ENCODE peak calls at places on chromosomes 6 and 20, in four cellular contexts. U is heart right ventricle, L is H1, D is BE2C. J is an unnamed sample. For H3K4me1, the result is how much of the 10 kb centered on the place peaks cover.

GRCh38 chr20:37943501-37944455 is 40.9 kb downstream of the VSTM2L start:
- DNase-seq in U (no peak), L (peak), D (no peak), J (no peak)

GRCh38 chr6:91834813-91835212 is 1247.9 kb upstream of the MAP3K7 start:
- DNase-seq in U (no peak), L (no peak), D (no peak), J (no peak)

GRCh38 chr6:2790588-2790987 is 25.4 kb downstream of the WRNIP1 start:
- DNase-seq in U (no peak), L (no peak), D (no peak), J (no peak)

GRCh38 chr6:134535831-134536230 is 217.9 kb upstream of the SGK1 start:
- DNase-seq in U (no peak), L (no peak), D (no peak), J (no peak)

GRCh38 chr20:51511861-51512619 is 30.5 kb downstream of the NFATC2 start:
- DNase-seq in U (no peak), L (no peak), D (no peak), J (no peak)

GRCh38 chr6:106257195-106257594 is 68.4 kb downstream of the ATG5 start:
- DNase-seq in U (no peak), L (no peak), D (no peak), J (no peak)

GRCh38 chr20:44979090-44979621 is 12.8 kb downstream of the STK4 start:
- DNase-seq in U (no peak), L (no peak), D (no peak), J (peak)

GRCh38 chr6:20816126-20816525 is 281.9 kb downstream of the CDKAL1 start:
- DNase-seq in U (no peak), L (no peak), D (no peak), J (no peak)

GRCh38 chr6:163529605-163530004 is 115.1 kb downstream of the QKI start:
- DNase-seq in U (no peak), L (no peak), D (no peak), J (no peak)

GRCh38 chr20:35632539-35633115 is 17.0 kb downstream of the SPAG4 start:
- DNase-seq in U (no peak), L (peak), D (no peak), J (no peak)

GRCh38 chr20:15976047-15976731 is 597.1 kb downstream of the KIF16B start:
- DNase-seq in U (no peak), L (peak), D (peak), J (no peak)

GRCh38 chr6:30787954-30788353 is 43.6 kb upstream of the IER3 start:
- DNase-seq in U (no peak), L (no peak), D (no peak), J (no peak)

GRCh38 chr6:115914098-115914497 is 146.6 kb downstream of the FRK start:
- DNase-seq in U (no peak), L (no peak), D (no peak), J (no peak)

GRCh38 chr20:61600061-61600460 is 348.0 kb downstream of the CDH4 start:
- DNase-seq in U (no peak), L (no peak), D (no peak), J (no peak)

GRCh38 chr20:24653306-24653705 is 183.9 kb downstream of the SYNDIG1 start:
- DNase-seq in U (no peak), L (no peak), D (no peak), J (no peak)

GRCh38 chr20:24651973-24652340 is 182.5 kb downstream of the SYNDIG1 start:
- DNase-seq in U (no peak), L (no peak), D (no peak), J (no peak)

GRCh38 chr20:24648919-24649318 is 179.5 kb downstream of the SYNDIG1 start:
- DNase-seq in U (no peak), L (no peak), D (no peak), J (no peak)

GRCh38 chr20:24650091-24650490 is 180.7 kb downstream of the SYNDIG1 start:
- DNase-seq in U (no peak), L (no peak), D (no peak), J (no peak)

GRCh38 chr20:24651171-24651972 is 181.9 kb downstream of the SYNDIG1 start:
- DNase-seq in U (no peak), L (no peak), D (no peak), J (no peak)
- TF ChIP-seq CTCF in U (no peak), L (no peak), D (no peak), J (no peak)

GRCh38 chr6:110422444-110422822 is 7.1 kb upstream of the DDO start:
- DNase-seq in U (no peak), L (no peak), D (no peak), J (no peak)
- H3K4me1 ChIP-seq in U (under half), L (under half), D (under half), J (under half)

DNA sequence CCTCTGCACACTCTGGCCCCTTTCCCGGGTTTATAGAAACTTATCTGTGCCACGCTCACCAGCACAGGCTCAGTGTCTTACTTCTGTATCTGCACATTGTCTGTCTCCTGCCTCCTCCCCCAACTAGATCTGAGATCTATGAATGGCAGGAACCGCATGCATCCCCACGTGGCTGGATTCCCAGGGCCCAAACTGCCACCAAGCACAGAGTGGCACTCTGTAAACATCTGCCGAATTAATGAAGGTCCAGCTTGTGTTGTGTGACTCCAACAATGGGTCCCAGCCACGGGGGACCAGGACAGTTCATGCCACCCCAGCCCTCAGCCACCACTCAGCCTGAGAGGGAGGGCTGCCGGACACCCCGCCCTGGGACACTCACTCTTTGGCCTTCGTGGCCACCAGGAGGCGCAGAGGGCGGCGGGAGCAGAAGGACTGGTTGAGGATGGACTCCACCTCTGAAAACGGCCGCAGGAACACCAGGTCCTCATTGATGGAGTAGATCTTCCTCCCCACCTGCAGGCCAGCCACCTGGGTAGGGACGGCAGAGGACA is 171.1 kb downstream of the PREX1 start:
- DNase-seq in U (no peak), L (peak), D (peak), J (no peak)
- TF ChIP-seq CTCF in U (no peak), L (peak), D (peak), J (no peak)

DNA sequence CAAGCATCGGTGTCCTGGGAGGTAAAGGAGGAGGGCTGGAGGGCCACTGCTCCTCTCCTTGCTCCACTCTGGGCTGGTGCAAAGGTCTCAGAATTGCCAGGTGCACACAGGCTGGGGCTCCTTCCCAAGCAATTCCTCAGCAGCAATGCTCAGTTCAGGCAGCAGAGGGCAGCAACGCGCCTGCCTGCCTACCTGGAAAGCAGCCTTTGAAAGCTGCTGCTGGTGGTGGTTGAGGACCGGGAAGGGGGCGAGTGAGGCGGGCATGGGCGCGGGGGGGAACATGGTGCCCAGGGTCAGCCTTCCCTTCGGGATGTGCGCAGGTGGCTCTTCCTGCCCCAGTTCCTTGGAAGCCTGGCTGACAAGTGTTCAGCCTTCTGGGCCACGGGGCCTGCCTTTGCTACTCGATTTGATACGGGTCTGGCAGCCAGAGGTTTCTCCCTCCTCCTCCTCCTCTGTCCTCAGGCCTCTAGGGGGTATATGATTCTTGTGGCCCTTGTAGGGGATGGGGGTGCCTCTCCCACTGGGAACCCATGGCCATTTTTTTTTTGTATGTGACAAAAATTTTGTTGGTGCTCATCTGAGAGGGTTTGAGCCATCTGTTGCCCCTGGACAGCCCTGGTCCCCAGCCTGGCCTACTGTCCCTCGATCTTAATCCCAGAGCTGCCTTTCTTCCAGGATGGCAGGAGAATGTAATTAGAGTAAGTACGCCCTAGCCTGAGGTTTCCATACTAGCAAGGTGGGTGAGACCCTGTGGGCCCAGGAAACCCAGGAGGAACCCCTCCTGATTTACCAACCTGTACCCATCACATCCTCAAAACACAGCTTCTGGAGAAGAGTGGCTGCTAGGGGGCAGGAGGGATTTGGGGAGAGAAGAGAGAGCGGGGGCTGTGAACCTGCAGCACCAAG is 20.1 kb downstream of the MRPS18A start:
- DNase-seq in U (peak), L (peak), D (peak), J (peak)
- H3K4me1 ChIP-seq in U (under half), L (under half), D (under half), J (under half)

DNA sequence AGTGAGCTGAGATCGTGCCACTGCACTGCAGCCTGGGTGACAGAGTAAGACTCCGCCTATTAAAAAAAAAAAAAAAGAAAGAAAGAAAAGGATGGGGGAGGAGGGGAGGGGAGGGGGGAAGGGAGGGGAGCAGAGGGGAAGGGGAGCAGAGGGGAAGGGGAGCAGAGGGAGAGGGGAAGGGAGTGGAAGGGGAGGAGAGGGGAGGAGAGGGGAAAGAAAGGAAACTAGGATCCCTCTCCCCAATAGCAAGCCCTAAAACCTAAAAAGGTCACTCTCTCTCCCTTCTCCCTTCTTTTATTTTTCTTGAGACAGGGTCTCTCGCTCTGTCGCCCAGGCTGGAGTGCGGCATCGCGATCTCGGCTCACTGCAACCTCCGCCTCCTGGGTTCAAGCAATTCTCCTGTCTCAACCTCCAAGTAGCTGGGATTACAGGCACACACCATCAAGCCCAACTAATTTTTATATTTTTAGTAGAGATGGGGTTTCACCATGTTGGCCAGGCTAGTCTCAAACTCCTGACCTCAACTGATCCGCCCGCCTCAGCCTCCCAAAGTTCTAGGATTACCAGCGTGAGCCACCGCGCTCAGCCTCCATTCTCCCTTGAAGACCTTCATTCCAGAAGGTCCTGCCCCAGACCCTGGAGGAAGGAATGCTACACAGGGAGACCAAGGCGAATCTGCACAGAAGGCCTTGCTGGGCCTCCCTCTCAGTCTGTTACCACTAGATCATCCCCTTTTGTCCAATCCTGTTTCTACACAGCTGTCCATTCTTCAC is 45.8 kb upstream of the PIM1 start:
- DNase-seq in U (no peak), L (no peak), D (no peak), J (no peak)
- TF ChIP-seq CTCF in U (no peak), L (no peak), D (no peak), J (no peak)

GRCh38 chr20:34370062-34370461 is 7.0 kb downstream of the ITCH start:
- DNase-seq in U (no peak), L (no peak), D (no peak), J (no peak)

GRCh38 chr20:34377072-34377847 is 14.2 kb downstream of the ITCH start:
- DNase-seq in U (no peak), L (no peak), D (no peak), J (no peak)

GRCh38 chr20:34374209-34374749 is 11.2 kb downstream of the ITCH start:
- DNase-seq in U (no peak), L (no peak), D (no peak), J (no peak)

DNA sequence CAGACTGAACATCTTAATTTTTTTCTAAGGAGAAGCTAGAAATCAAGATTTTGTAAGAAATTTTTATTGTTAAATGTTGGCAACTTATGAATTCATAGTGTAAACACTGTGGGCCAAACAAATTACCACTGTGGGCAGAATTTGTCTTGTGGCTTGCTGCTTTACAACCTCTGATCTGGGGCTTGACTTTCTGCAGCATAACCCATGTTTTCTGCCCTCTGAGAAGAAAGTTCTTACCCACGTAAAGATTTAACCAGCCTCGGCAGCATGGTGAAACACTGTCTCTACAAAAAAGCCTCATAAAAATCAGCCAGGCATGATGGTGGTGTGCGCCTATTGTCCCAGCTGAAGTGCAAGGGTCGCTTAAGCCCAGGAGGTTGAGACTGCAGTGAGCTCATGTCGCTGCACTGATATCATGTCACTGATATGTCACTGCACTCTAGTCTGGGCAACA is 12.9 kb downstream of the ITCH start:
- DNase-seq in U (no peak), L (no peak), D (peak), J (no peak)
- H3K4me1 ChIP-seq in U (under half), L (under half), D (under half), J (under half)

J was measured in lung.